ENCODE peak calls at places on chromosomes 6 and 20, in eight cellular contexts. H, V, B, N, U, L, Q and J are unnamed samples. For H3K27me3 and H3K36me3, the result is how much of the 10 kb centered on the place peaks cover.

GRCh38 chr20:45098096-45098773 is 2.7 kb downstream of the KCNS1 start:
- DNase-seq in U (no peak), H (peak), N (no peak), B (no peak), L (no peak), Q (no peak), V (peak), J (no peak)

GRCh38 chr6:96704713-96705112 is 132.6 kb downstream of the GPR63 start:
- DNase-seq in B (no peak), U (no peak), L (no peak), V (no peak), H (no peak), N (no peak), Q (no peak), J (no peak)

GRCh38 chr20:61041481-61041880 is 210.6 kb upstream of the CDH4 start:
- DNase-seq in L (no peak), U (no peak), H (no peak), N (no peak), V (no peak), Q (no peak), B (no peak), J (no peak)

GRCh38 chr20:64161595-64162238 is 2.5 kb upstream of the MYT1 start:
- DNase-seq in H (peak), U (peak), Q (peak), B (peak), L (no peak), N (no peak), V (peak), J (no peak)

GRCh38 chr6:39419607-39420006 is 97.1 kb upstream of the KCNK16 start:
- DNase-seq in B (no peak), L (no peak), V (no peak), H (no peak), Q (no peak), N (no peak), U (no peak), J (no peak)

GRCh38 chr6:33908025-33908424 is 104.2 kb upstream of the MLN start:
- DNase-seq in U (no peak), H (no peak), L (no peak), B (no peak), V (no peak), Q (no peak), N (no peak), J (no peak)

GRCh38 chr6:32113386-32114352 is 4.5 kb upstream of the TNXB start:
- DNase-seq in Q (no peak), L (peak), H (peak), U (no peak), V (peak), B (peak), N (no peak), J (no peak)

GRCh38 chr20:38114353-38114791 is 50.7 kb downstream of the TGM2 start:
- DNase-seq in L (no peak), V (peak), B (peak), Q (no peak), U (no peak), H (no peak), N (no peak), J (no peak)

GRCh38 chr20:49982072-49982345 is 771 bp upstream of the SNAI1 start:
- DNase-seq in Q (no peak), H (no peak), L (no peak), B (no peak), N (no peak), V (no peak), U (no peak), J (no peak)

GRCh38 chr20:62151225-62151624 is 7.7 kb downstream of the SS18L1 start:
- DNase-seq in V (no peak), H (no peak), B (no peak), U (no peak), N (no peak), L (no peak), Q (no peak), J (no peak)
- H3K27ac ChIP-seq in V (no peak), H (no peak), B (no peak), U (no peak), N (no peak), L (no peak), Q (no peak), J (no peak)

GRCh38 chr6:40529040-40529439 is 58.1 kb downstream of the LRFN2 start:
- DNase-seq in L (no peak), U (no peak), B (no peak), N (no peak), V (no peak), Q (no peak), H (no peak), J (no peak)

GRCh38 chr6:40535784-40536380 is 51.3 kb downstream of the LRFN2 start:
- DNase-seq in B (no peak), Q (no peak), H (no peak), L (no peak), U (no peak), V (no peak), N (no peak), J (no peak)

GRCh38 chr6:40536442-40536841 is 50.7 kb downstream of the LRFN2 start:
- DNase-seq in V (no peak), H (peak), N (no peak), Q (no peak), L (no peak), B (no peak), U (no peak), J (no peak)

GRCh38 chr6:40535105-40535783 is 51.9 kb downstream of the LRFN2 start:
- DNase-seq in B (no peak), U (no peak), L (no peak), Q (no peak), V (no peak), H (no peak), N (no peak), J (no peak)

GRCh38 chr6:40532349-40533028 is 54.7 kb downstream of the LRFN2 start:
- DNase-seq in B (no peak), V (no peak), U (no peak), L (no peak), Q (no peak), N (no peak), H (no peak), J (no peak)
- H3K27me3 ChIP-seq in B (under half), V (under half), U (under half), L (under half), Q (under half), N (under half), H (under half), J (under half)

GRCh38 chr6:111650049-111650448 is 44.4 kb upstream of the TRAF3IP2 start:
- DNase-seq in B (no peak), N (no peak), V (no peak), U (no peak), Q (no peak), L (no peak), H (no peak), J (no peak)
- H3K36me3 ChIP-seq in B (under half), N (under half), V (under half), U (under half), Q (under half), L (under half), H (under half), J (under half)

GRCh38 chr20:47417245-47418060 is 61.0 kb upstream of the ZMYND8 start:
- DNase-seq in B (no peak), H (no peak), U (no peak), N (no peak), V (no peak), L (no peak), Q (no peak), J (no peak)
- H3K27ac ChIP-seq in B (no peak), H (no peak), U (no peak), N (no peak), V (no peak), L (no peak), Q (no peak), J (no peak)

DNA sequence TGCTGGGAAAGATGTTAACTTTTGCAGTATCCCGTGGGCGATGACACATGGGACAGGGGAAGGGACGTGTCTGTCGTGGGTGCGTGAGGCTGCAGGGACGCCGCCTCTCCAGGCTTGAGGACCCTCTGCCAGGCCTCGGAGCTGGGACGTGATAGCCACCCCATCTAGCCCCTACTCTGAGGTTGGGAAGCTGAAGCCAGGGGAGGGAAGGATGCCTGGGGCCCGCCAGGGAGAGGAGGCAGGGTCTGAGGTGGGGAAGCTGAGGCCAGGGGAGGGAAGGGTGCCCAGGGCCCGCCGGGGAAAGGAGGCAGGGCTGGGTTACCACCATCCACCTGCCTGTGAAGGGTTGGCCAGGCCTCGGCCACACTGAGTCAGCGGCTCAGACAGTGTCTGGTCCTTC is 38.2 kb upstream of the GATA5 start:
- DNase-seq in Q (no peak), U (no peak), V (no peak), H (no peak), B (no peak), N (no peak), L (no peak), J (no peak)
- H3K27me3 ChIP-seq in Q (under half), U (under half), V (under half), H (under half), B (under half), N (under half), L (under half), J (under half)

GRCh38 chr6:158625881-158626305 is 18.6 kb downstream of the DYNLT1 start:
- DNase-seq in N (no peak), B (no peak), V (no peak), L (no peak), H (no peak), Q (no peak), U (no peak), J (no peak)
- H3K36me3 ChIP-seq in N (under half), B (under half), V (under half), L (under half), H (under half), Q (under half), U (under half), J (under half)

GRCh38 chr20:31666258-31667042 is 28.7 kb downstream of the COX4I2 start:
- DNase-seq in L (peak), V (no peak), Q (no peak), U (peak), B (no peak), N (no peak), H (no peak), J (no peak)

GRCh38 chr20:31670371-31671228 is 32.9 kb downstream of the COX4I2 start:
- DNase-seq in H (no peak), U (no peak), L (no peak), Q (peak), B (peak), N (no peak), V (no peak), J (no peak)

GRCh38 chr20:31671324-31671723 is 33.6 kb downstream of the COX4I2 start:
- DNase-seq in Q (no peak), N (no peak), L (no peak), U (no peak), B (no peak), V (no peak), H (no peak), J (no peak)

GRCh38 chr20:31667315-31668285 is 29.9 kb downstream of the COX4I2 start:
- DNase-seq in V (no peak), B (no peak), Q (no peak), L (no peak), H (no peak), N (no peak), U (no peak), J (no peak)

DNA sequence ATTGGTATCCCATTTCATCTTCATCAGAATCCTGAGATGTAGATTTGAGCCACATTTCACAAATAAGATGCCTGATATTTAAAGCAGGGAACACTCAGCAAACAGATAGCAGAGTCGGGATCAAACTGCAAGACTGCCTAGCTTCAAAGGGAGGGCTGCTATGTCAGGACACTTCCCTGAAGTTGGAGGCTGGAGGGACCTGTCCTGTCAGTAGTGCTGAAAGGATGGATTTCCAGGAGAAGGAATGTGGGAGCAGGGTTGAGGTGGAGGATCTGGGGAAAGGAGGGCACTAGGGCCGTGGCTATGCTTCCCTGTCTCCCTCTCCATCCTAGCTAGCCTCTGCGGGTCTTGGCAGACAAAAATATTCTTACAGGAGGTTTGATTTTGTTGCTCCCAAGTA is 32.2 kb downstream of the COX4I2 start:
- DNase-seq in B (peak), V (no peak), Q (no peak), H (peak), L (no peak), U (no peak), N (no peak), J (no peak)
- H3K27ac ChIP-seq in B (no peak), V (no peak), Q (peak), H (peak), L (peak), U (no peak), N (peak), J (no peak)